ENCODE peak calls at places on chromosomes 1 and 21, in four cellular contexts. One of them, this sample, is unnamed.
A peak's percentile ranks its signal among the peaks of the same experiment; 100 is the strongest.

GRCh38 chr1:228982637-228983036 is 247.4 kb downstream of the RHOU start:
- DNase-seq in upper lobe of right lung: no peak
- DNase-seq in gastrocnemius medialis: no peak
- DNase-seq in ovary: no peak
- DNase-seq in this sample: no peak

GRCh38 chr1:43540653-43541071 is 10.0 kb downstream of the PTPRF start:
- DNase-seq in upper lobe of right lung: no peak
- DNase-seq in gastrocnemius medialis: no peak
- DNase-seq in ovary: peak; percentile 84
- DNase-seq in this sample: no peak

GRCh38 chr21:37529649-37530048 is 163.1 kb downstream of the DYRK1A start:
- DNase-seq in upper lobe of right lung: no peak
- DNase-seq in gastrocnemius medialis: no peak
- DNase-seq in ovary: no peak
- DNase-seq in this sample: no peak

GRCh38 chr1:37325509-37326437 is 148.6 kb upstream of the ZC3H12A start:
- DNase-seq in ovary: no peak
- DNase-seq in gastrocnemius medialis: no peak
- DNase-seq in upper lobe of right lung: no peak
- DNase-seq in this sample: no peak

GRCh38 chr1:176605151-176605550 is 142.2 kb downstream of the PAPPA2 start:
- DNase-seq in ovary: no peak
- DNase-seq in upper lobe of right lung: no peak
- DNase-seq in gastrocnemius medialis: no peak
- DNase-seq in this sample: no peak

GRCh38 chr1:85550784-85551516 is 29.6 kb upstream of the CCN1 start:
- DNase-seq in ovary: no peak
- DNase-seq in gastrocnemius medialis: no peak
- DNase-seq in upper lobe of right lung: no peak
- DNase-seq in this sample: no peak

GRCh38 chr1:35587736-35588135 is 14.6 kb downstream of the TFAP2E start:
- DNase-seq in upper lobe of right lung: peak; percentile 40
- DNase-seq in gastrocnemius medialis: no peak
- DNase-seq in ovary: no peak
- DNase-seq in this sample: no peak

GRCh38 chr1:209349372-209350324 is 233.9 kb upstream of the CAMK1G start:
- DNase-seq in ovary: no peak
- DNase-seq in upper lobe of right lung: no peak
- DNase-seq in gastrocnemius medialis: no peak
- DNase-seq in this sample: no peak

GRCh38 chr1:228108742-228109072 is 392 bp downstream of the MRPL55 start:
- DNase-seq in gastrocnemius medialis: no peak
- DNase-seq in ovary: no peak
- DNase-seq in upper lobe of right lung: no peak
- DNase-seq in this sample: no peak

GRCh38 chr1:160588468-160588867 is 9.2 kb upstream of the CD84 start:
- DNase-seq in ovary: no peak
- DNase-seq in upper lobe of right lung: no peak
- DNase-seq in gastrocnemius medialis: no peak
- DNase-seq in this sample: no peak

GRCh38 chr1:85321237-85321964 is 45.0 kb upstream of the BCL10 start:
- DNase-seq in gastrocnemius medialis: no peak
- DNase-seq in ovary: no peak
- DNase-seq in upper lobe of right lung: no peak
- DNase-seq in this sample: no peak

GRCh38 chr1:69929278-69930057 is 275.9 kb downstream of the LRRC40 start:
- DNase-seq in ovary: no peak
- DNase-seq in upper lobe of right lung: no peak
- DNase-seq in gastrocnemius medialis: no peak
- DNase-seq in this sample: no peak

GRCh38 chr1:78032964-78033796 is 12.6 kb upstream of the GIPC2 start:
- DNase-seq in upper lobe of right lung: no peak
- DNase-seq in ovary: no peak
- DNase-seq in gastrocnemius medialis: no peak
- DNase-seq in this sample: no peak
- H3K27ac ChIP-seq in upper lobe of right lung: no peak overlapping the region
- H3K27ac ChIP-seq in ovary: no peak overlapping the region
- H3K27ac ChIP-seq in gastrocnemius medialis: no peak overlapping the region
- H3K27ac ChIP-seq in this sample: no peak overlapping the region

GRCh38 chr1:206768472-206769330 is 1.9 kb upstream of the IL19 start:
- DNase-seq in upper lobe of right lung: no peak
- DNase-seq in ovary: no peak
- DNase-seq in gastrocnemius medialis: no peak
- DNase-seq in this sample: no peak
- H3K4me3 ChIP-seq in upper lobe of right lung: no peak overlapping the region
- H3K4me3 ChIP-seq in ovary: no peak overlapping the region
- H3K4me3 ChIP-seq in gastrocnemius medialis: no peak overlapping the region
- H3K4me3 ChIP-seq in this sample: no peak overlapping the region

DNA sequence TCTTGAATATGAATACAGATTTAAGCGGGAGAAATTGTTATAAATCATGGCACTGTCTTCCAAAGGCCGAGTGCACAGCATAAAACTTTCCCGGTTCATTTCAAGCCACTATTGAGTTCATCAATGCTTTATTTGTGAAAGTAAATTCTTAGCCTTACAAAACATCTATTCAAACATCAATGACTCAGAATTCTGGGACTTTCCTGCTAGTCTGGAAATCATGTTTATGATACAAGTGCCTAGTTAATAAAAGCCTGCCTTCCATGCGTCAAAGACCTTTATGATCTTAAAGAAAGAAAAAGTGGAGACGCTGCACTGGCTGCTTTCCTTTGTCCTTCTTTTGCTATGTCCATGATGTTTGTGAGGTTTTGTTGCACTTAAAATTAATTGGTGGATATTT is 137.7 kb downstream of the SETD4 start:
- DNase-seq in gastrocnemius medialis: no peak
- DNase-seq in ovary: no peak
- DNase-seq in upper lobe of right lung: no peak
- DNase-seq in this sample: no peak
- H3K4me1 ChIP-seq in gastrocnemius medialis: no peaks in the 10 kb centered on the region
- H3K4me1 ChIP-seq in ovary: no peaks in the 10 kb centered on the region
- H3K4me1 ChIP-seq in upper lobe of right lung: peaks cover 10% of the 10 kb centered on the region
- H3K4me1 ChIP-seq in this sample: no peaks in the 10 kb centered on the region

DNA sequence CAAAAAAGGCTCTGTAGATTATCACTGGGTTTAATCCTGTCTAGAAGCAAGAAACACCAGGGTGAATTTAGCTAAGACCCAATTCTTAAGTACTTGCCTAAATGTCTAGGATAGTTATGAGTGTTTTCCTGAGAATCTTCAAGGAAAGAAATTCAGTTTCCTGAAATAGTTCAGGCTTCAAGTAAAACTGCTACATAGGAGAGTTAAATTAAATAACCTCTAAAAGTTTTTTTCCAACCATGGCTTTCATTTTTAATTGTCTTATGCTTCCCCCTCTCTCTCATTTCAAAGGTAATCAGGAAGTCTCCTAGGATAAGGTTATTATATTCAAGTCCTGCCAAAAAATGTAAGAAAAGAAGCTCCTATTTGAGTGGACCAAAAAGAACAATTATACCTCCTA is 46.7 kb upstream of the FBXO28 start:
- DNase-seq in ovary: no peak
- DNase-seq in upper lobe of right lung: no peak
- DNase-seq in gastrocnemius medialis: no peak
- DNase-seq in this sample: no peak
- H3K27ac ChIP-seq in ovary: no peak overlapping the region
- H3K27ac ChIP-seq in upper lobe of right lung: no peak overlapping the region
- H3K27ac ChIP-seq in gastrocnemius medialis: no peak overlapping the region
- H3K27ac ChIP-seq in this sample: no peak overlapping the region

GRCh38 chr1:50419907-50420248 is 3.4 kb downstream of the DMRTA2 start:
- DNase-seq in upper lobe of right lung: no peak
- DNase-seq in gastrocnemius medialis: no peak
- DNase-seq in ovary: no peak
- DNase-seq in this sample: no peak

GRCh38 chr1:50417487-50417886 is 5.8 kb downstream of the DMRTA2 start:
- DNase-seq in upper lobe of right lung: no peak
- DNase-seq in ovary: no peak
- DNase-seq in gastrocnemius medialis: no peak
- DNase-seq in this sample: no peak

GRCh38 chr1:50417946-50418599 is 5.2 kb downstream of the DMRTA2 start:
- DNase-seq in gastrocnemius medialis: no peak
- DNase-seq in ovary: no peak
- DNase-seq in upper lobe of right lung: no peak
- DNase-seq in this sample: no peak

GRCh38 chr1:50419192-50419906 is 3.9 kb downstream of the DMRTA2 start:
- DNase-seq in ovary: no peak
- DNase-seq in gastrocnemius medialis: no peak
- DNase-seq in upper lobe of right lung: no peak
- DNase-seq in this sample: no peak

GRCh38 chr1:50418600-50419109 is 4.6 kb downstream of the DMRTA2 start:
- DNase-seq in ovary: no peak
- DNase-seq in upper lobe of right lung: no peak
- DNase-seq in gastrocnemius medialis: no peak
- DNase-seq in this sample: no peak
- H3K4me3 ChIP-seq in ovary: no peak overlapping the region
- H3K4me3 ChIP-seq in upper lobe of right lung: no peak overlapping the region
- H3K4me3 ChIP-seq in gastrocnemius medialis: peak overlapping the region; percentile 35
- H3K4me3 ChIP-seq in this sample: no peak overlapping the region

GRCh38 chr1:93991269-93991668 is 82.0 kb upstream of the GCLM start:
- DNase-seq in gastrocnemius medialis: no peak
- DNase-seq in upper lobe of right lung: no peak
- DNase-seq in ovary: no peak
- DNase-seq in this sample: no peak
- H3K4me1 ChIP-seq in gastrocnemius medialis: no peaks in the 10 kb centered on the region
- H3K4me1 ChIP-seq in upper lobe of right lung: peaks cover 11% of the 10 kb centered on the region
- H3K4me1 ChIP-seq in ovary: peaks cover 6% of the 10 kb centered on the region
- H3K4me1 ChIP-seq in this sample: no peaks in the 10 kb centered on the region

GRCh38 chr21:44706026-44706705 is 5.2 kb downstream of the TSPEAR start:
- DNase-seq in upper lobe of right lung: no peak
- DNase-seq in gastrocnemius medialis: no peak
- DNase-seq in ovary: no peak
- DNase-seq in this sample: no peak

GRCh38 chr21:44704636-44705001 is 6.8 kb downstream of the TSPEAR start:
- DNase-seq in upper lobe of right lung: no peak
- DNase-seq in ovary: no peak
- DNase-seq in gastrocnemius medialis: no peak
- DNase-seq in this sample: no peak

GRCh38 chr21:44708213-44708865 is 3.0 kb downstream of the TSPEAR start:
- DNase-seq in ovary: no peak
- DNase-seq in gastrocnemius medialis: no peak
- DNase-seq in upper lobe of right lung: no peak
- DNase-seq in this sample: no peak

GRCh38 chr21:44708866-44709425 is 2.4 kb downstream of the TSPEAR start:
- DNase-seq in ovary: no peak
- DNase-seq in gastrocnemius medialis: no peak
- DNase-seq in upper lobe of right lung: peak; percentile 53
- DNase-seq in this sample: no peak

GRCh38 chr21:44706706-44707615 is 4.4 kb downstream of the TSPEAR start:
- DNase-seq in gastrocnemius medialis: no peak
- DNase-seq in upper lobe of right lung: no peak
- DNase-seq in ovary: no peak
- DNase-seq in this sample: no peak
- H3K27ac ChIP-seq in gastrocnemius medialis: no peak overlapping the region
- H3K27ac ChIP-seq in upper lobe of right lung: no peak overlapping the region
- H3K27ac ChIP-seq in ovary: no peak overlapping the region
- H3K27ac ChIP-seq in this sample: no peak overlapping the region